ENCODE peak calls at places on chromosomes 6 and 20, in five cellular contexts. M is GM12878, G is PC-9, T is HCT116, A is OCI-LY7. O is an unnamed sample.
A peak's percentile ranks its signal among the peaks of the same experiment; 100 is the strongest.

GRCh38 chr6:73394577-73395354 is at the start of gene DDX43:
- DNase-seq in M (no peak), G (peak; percentile 83), T (no peak), A (no peak), O (peak; percentile 53)

GRCh38 chr6:109998159-109998785 is 20.2 kb downstream of the GPR6 start:
- DNase-seq in M (no peak), G (no peak), T (no peak), A (no peak), O (no peak)

GRCh38 chr20:6007529-6008103 is 46.2 kb downstream of the LRRN4 start:
- DNase-seq in M (no peak), G (no peak), T (no peak), A (no peak), O (no peak)

GRCh38 chr6:166614589-166614988 is 12.5 kb downstream of the RPS6KA2 start:
- DNase-seq in M (no peak), G (no peak), T (no peak), A (no peak), O (no peak)

GRCh38 chr20:35954907-35955251 is 577 bp upstream of the SCAND1 start:
- DNase-seq in M (no peak), G (no peak), T (no peak), A (peak; percentile 55), O (peak; percentile 29)

GRCh38 chr6:101614774-101615173 is 221.3 kb downstream of the GRIK2 start:
- DNase-seq in M (no peak), G (no peak), T (peak; percentile 85), A (no peak), O (peak; percentile 82)

GRCh38 chr20:5844063-5844681 is 94.0 kb downstream of the SHLD1 start:
- DNase-seq in M (peak; percentile 78), G (peak; percentile 35), T (peak; percentile 28), A (no peak), O (peak; percentile 37)

GRCh38 chr20:21522479-21523397 is 8.9 kb upstream of the NKX2-2 start:
- DNase-seq in M (no peak), G (no peak), T (no peak), A (no peak), O (no peak)

GRCh38 chr6:4225207-4225872 is 90.0 kb upstream of the ECI2 start:
- DNase-seq in M (no peak), G (no peak), T (no peak), A (no peak), O (peak; percentile 6)

GRCh38 chr20:38447251-38447661 is 12.1 kb upstream of the SNHG17 start:
- DNase-seq in M (no peak), G (no peak), T (no peak), A (no peak), O (no peak)

GRCh38 chr6:149028767-149029405 is 282.1 kb downstream of the UST start:
- DNase-seq in M (peak; percentile 72), G (peak; percentile 24), T (peak; percentile 88), A (peak; percentile 89), O (peak; percentile 80)

GRCh38 chr6:43215066-43215465 is 14.2 kb downstream of the DNPH1 start:
- DNase-seq in M (no peak), G (no peak), T (no peak), A (no peak), O (no peak)

GRCh38 chr6:72676995-72677394 is 55.1 kb downstream of the KCNQ5 start:
- DNase-seq in M (no peak), G (no peak), T (no peak), A (no peak), O (no peak)

GRCh38 chr20:48624315-48625020 is 203.3 kb downstream of the PREX1 start:
- DNase-seq in M (no peak), G (no peak), T (no peak), A (no peak), O (no peak)

GRCh38 chr20:1900321-1900791 is 5.1 kb downstream of the SIRPA start:
- DNase-seq in M (no peak), G (peak; percentile 27), T (peak; percentile 68), A (peak; percentile 66), O (peak; percentile 69)

GRCh38 chr6:110357696-110358535 is at the start of gene METTL24:
- DNase-seq in M (no peak), G (no peak), T (no peak), A (no peak), O (no peak)

GRCh38 chr6:113674075-113674474 is 183.1 kb upstream of the MARCKS start:
- DNase-seq in M (no peak), G (no peak), T (no peak), A (no peak), O (no peak)

GRCh38 chr6:45571159-45571558 is 193.4 kb upstream of the SUPT3H start:
- DNase-seq in M (no peak), G (no peak), T (no peak), A (no peak), O (no peak)

GRCh38 chr6:160036331-160036695 is 67.4 kb downstream of the IGF2R start:
- DNase-seq in M (no peak), G (no peak), T (no peak), A (no peak), O (no peak)

GRCh38 chr20:415820-416322 is 7.8 kb downstream of the RBCK1 start:
- DNase-seq in M (no peak), G (no peak), T (no peak), A (no peak), O (no peak)

GRCh38 chr6:98977606-98978292 is 30.0 kb upstream of the FBXL4 start:
- DNase-seq in M (no peak), G (no peak), T (no peak), A (no peak), O (no peak)

GRCh38 chr20:32762754-32763201 is 593 bp downstream of the DNMT3B start:
- DNase-seq in M (no peak), G (no peak), T (no peak), A (peak; percentile 44), O (no peak)

GRCh38 chr6:34570066-34570833 is 14.1 kb upstream of the SPDEF start:
- DNase-seq in M (no peak), G (peak; percentile 16), T (no peak), A (no peak), O (no peak)

DNA sequence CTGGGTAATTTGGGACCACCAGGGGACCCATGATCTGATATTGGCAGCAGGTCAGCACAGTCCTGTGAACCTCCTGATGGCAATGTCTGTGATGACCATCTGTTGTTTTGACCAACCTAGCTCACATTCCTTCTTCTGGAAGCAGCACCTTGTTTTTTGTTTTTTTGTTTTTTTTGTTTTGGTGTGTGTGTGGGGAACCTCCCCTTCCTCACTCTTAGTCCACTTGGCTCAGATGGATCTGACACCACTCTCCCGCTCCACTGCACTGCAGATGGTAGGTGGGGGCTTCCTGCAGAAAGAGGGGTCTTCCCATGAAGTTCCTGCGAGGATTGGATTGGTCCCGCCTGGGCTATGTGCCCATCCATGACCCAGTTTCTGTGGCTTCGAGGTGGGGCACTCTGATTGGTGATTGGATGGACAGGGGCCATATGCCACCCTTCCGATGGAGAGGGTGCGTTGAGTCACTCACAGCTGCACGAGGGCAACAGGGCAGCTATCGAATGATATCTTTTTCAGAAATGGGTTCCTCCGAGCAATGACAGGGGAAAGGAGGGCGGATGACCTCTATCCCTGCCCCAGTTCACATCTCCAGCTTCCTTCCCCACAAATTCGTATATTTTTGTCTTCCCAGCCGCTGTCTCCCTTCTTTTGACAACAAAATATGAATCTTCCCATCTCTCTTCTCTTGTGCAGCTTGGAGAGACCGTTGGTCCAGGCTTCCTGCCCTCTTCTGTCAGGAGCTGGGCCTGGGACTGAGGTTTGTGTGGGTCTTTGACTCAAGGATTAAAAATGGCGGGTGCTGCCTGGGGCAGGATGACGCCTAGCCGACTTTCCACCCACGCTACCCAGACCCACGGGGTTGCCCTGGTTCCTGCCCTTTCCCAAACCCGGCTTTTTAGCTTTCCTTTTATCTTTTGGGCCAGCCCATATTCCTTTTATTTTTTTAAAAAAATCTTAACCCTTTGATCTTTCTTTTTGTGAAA is 132.1 kb upstream of the KCNG1 start:
- DNase-seq in M (no peak), G (no peak), T (no peak), A (no peak), O (no peak)
- H3K4me3 ChIP-seq in M (no peak overlapping the region), G (no peak overlapping the region), T (no peak overlapping the region), A (no peak overlapping the region), O (no peak overlapping the region)

GRCh38 chr6:143096403-143096802 is 35.7 kb downstream of the AIG1 start:
- DNase-seq in M (no peak), G (no peak), T (no peak), A (no peak), O (no peak)

GRCh38 chr6:143097224-143097795 is 36.6 kb downstream of the AIG1 start:
- DNase-seq in M (no peak), G (no peak), T (no peak), A (no peak), O (no peak)

GRCh38 chr6:143090314-143091044 is 29.8 kb downstream of the AIG1 start:
- DNase-seq in M (no peak), G (no peak), T (no peak), A (no peak), O (no peak)

GRCh38 chr6:143093290-143093689 is 32.6 kb downstream of the AIG1 start:
- DNase-seq in M (no peak), G (no peak), T (no peak), A (no peak), O (no peak)

GRCh38 chr6:143092768-143093167 is 32.1 kb downstream of the AIG1 start:
- DNase-seq in M (no peak), G (no peak), T (no peak), A (no peak), O (no peak)
- H4K20me1 ChIP-seq in M (no peaks in the 10 kb centered on the region), G (no peaks in the 10 kb centered on the region), T (no peaks in the 10 kb centered on the region), A (no peaks in the 10 kb centered on the region), O (no peaks in the 10 kb centered on the region)

GRCh38 chr20:8535403-8536003 is 403.4 kb downstream of the PLCB1 start:
- DNase-seq in M (no peak), G (no peak), T (no peak), A (peak; percentile 69), O (no peak)
- TF ChIP-seq CTCF in M (peak; percentile 41), G (peak; percentile 53), T (no peak), A (peak; percentile 95), O (peak; percentile 66)

DNA sequence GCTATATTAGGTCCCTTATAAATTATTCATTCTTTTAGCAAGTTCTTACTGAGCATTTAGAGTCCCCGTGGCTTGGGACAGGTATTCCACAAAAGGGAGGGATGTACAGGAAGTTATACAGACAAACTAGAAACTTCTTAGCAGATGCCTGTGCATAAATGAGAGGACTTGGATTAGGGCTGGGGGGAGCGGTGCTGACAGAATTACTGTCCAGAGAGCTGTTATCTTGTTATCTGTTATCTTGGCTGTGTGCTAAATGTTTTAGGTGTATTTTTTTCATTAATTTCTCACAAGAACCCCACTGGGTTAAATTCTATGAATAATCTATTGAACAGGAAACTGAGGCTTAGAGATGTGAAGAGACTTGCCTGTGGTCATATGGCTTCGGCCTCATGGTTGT is 32.4 kb upstream of the RREB1 start:
- DNase-seq in M (no peak), G (no peak), T (no peak), A (no peak), O (no peak)
- H3K4me3 ChIP-seq in M (no peak overlapping the region), G (no peak overlapping the region), T (no peak overlapping the region), A (no peak overlapping the region), O (no peak overlapping the region)

GRCh38 chr6:13688692-13689196 is 22.9 kb downstream of the RANBP9 start:
- DNase-seq in M (no peak), G (no peak), T (no peak), A (no peak), O (no peak)
- H4K20me1 ChIP-seq in M (no peaks in the 10 kb centered on the region), G (peaks cover 34% of the 10 kb centered on the region), T (peaks cover 4% of the 10 kb centered on the region), A (no peaks in the 10 kb centered on the region), O (peaks cover 48% of the 10 kb centered on the region)

DNA sequence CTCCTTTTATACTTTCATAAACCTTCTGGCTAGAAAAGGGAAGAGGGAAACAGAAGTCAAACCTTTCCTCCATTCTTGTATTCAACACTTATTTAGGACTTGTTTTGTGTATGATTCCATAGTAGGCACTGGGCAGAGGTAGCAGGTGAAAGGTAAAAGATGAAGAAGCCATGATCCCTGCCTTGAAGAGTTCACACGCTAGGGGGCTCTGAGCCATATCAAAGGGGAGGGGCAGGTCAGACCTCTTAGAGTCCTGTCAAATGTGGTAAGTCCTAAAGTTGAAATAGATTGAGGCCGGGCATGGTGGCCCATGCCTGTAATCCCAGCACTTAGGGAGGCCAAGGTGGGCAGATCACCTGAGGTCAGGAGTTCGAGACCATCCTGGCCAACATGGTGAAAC is 85.5 kb downstream of the NDUFAF5 start:
- DNase-seq in M (no peak), G (no peak), T (no peak), A (no peak), O (no peak)
- TF ChIP-seq CTCF in M (no peak), G (no peak), T (no peak), A (peak; percentile 34), O (no peak)